ENCODE peak calls at places on chromosomes 5 and 9, in four cellular contexts. E, B, J and O are unnamed samples.

GRCh38 chr5:99586878-99587277 is 658.1 kb upstream of the CHD1 start:
- DNase-seq in E (no peak), B (no peak), J (no peak), O (no peak)

GRCh38 chr9:100368672-100369071 is 15.9 kb upstream of the TEX10 start:
- DNase-seq in E (no peak), B (no peak), J (no peak), O (no peak)

GRCh38 chr5:58456486-58456885 is 3.4 kb downstream of the PLK2 start:
- DNase-seq in E (no peak), B (no peak), J (no peak), O (no peak)

GRCh38 chr5:72138943-72139467 is 31.7 kb downstream of the MAP1B start:
- DNase-seq in E (no peak), B (peak; percentile 1), J (no peak), O (no peak)

GRCh38 chr9:1458503-1458902 is 408.3 kb downstream of the DMRT2 start:
- DNase-seq in E (no peak), B (no peak), J (no peak), O (no peak)

GRCh38 chr9:136857166-136857565 is 5.0 kb downstream of the MAMDC4 start:
- DNase-seq in E (no peak), B (no peak), J (peak; percentile 28), O (no peak)

GRCh38 chr5:98121036-98121936 is 652.2 kb upstream of the RGMB start:
- DNase-seq in E (no peak), B (no peak), J (peak; percentile 61), O (no peak)

GRCh38 chr5:117859161-117859560 is 1129.2 kb downstream of the DTWD2 start:
- DNase-seq in E (no peak), B (no peak), J (no peak), O (no peak)

GRCh38 chr5:159616967-159617366 is 286.7 kb upstream of the IL12B start:
- DNase-seq in E (no peak), B (peak; percentile 3), J (no peak), O (no peak)

DNA sequence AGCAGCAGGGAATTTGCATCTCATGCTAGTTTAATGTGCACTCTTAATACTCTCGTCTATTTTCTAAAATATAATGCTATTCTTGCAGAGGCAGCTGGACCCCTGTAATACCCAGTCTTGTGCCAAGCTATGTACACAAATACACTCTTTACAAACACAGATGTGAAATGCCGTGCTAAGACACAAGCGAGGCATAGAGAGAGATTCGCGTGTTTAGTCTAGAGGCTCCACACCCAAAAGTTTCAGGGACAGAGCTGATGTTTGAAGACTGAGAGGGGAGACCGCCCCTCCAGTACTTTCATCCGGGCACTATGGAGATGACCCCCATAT is 1.2 kb downstream of the DPYSL3 start:
- DNase-seq in E (no peak), B (no peak), J (no peak), O (no peak)
- H3K27ac ChIP-seq in E (no peak overlapping the region), B (no peak overlapping the region), J (no peak overlapping the region), O (no peak overlapping the region)

GRCh38 chr5:109105631-109106267 is 304.0 kb downstream of the PJA2 start:
- DNase-seq in E (no peak), B (no peak), J (no peak), O (no peak)
- H3K27ac ChIP-seq in E (no peak overlapping the region), B (no peak overlapping the region), J (no peak overlapping the region), O (no peak overlapping the region)

DNA sequence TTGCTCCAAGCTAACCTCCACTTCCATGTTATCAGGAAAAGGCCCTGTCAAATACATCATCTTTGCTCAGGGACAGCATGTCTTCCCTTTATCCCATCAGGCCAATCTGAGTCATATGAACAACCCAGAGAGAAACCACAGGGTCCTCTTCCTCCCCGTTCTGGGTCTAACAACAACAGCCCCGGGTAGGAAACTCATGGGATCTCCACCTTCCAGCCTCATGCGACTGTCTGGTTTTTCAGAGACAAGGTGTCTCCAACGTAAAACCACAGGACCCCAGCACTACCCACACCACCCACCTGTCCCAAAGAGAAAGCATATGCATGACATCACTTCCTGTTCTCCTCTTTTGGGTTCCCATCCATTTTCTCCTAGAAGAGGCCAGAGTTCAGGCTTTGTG is 217.9 kb downstream of the ENC1 start:
- DNase-seq in E (no peak), B (no peak), J (no peak), O (no peak)
- H3K27ac ChIP-seq in E (no peak overlapping the region), B (no peak overlapping the region), J (no peak overlapping the region), O (no peak overlapping the region)

GRCh38 chr5:95712347-95712958 is 18.7 kb upstream of the RHOBTB3 start:
- DNase-seq in E (no peak), B (no peak), J (no peak), O (no peak)
- H3K27ac ChIP-seq in E (no peak overlapping the region), B (no peak overlapping the region), J (no peak overlapping the region), O (no peak overlapping the region)

DNA sequence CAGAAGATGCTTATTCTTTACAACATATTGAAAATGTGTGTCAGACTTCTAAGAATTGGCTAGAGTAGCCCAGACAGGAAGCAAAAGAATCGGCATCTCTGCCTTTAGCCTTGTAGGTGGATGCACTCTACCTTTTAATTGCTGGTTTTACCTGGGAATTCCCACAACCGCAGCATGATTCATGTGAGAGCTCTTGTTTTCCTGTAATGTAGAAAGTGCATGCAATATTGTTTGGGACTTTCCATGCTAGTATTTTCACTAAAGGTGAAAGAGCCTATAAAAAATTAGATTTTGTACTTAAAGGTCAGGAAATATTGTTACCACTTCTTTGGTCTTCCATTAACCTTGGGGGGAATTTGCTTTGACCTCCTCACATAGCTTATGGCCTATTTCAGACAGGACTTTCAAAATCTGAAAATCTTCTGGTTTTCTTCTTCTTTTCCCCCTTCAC is 89.8 kb downstream of the NTRK2 start:
- DNase-seq in E (no peak), B (no peak), J (no peak), O (peak; percentile 9)
- H3K27ac ChIP-seq in E (no peak overlapping the region), B (no peak overlapping the region), J (no peak overlapping the region), O (no peak overlapping the region)

DNA sequence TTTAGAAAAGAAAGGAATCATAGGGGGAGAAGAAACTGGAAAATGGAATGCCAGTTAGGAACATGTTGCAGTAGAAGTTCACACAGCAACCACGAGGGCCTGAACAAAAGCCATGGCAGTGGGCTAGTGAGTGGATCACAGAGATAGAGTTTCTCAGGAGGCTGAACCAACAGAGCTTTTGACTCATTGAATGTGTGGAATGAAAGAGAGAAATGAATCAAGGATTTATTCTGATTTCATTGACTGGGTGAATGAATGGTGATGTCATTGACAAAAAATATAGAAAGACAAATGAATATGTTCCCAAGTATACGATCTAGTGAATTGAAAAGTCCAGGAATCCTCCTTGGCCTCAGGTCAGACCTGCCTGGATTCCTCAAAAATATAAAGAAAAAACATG is 99.1 kb downstream of the ZNF462 start:
- DNase-seq in E (no peak), B (no peak), J (no peak), O (no peak)
- H3K27ac ChIP-seq in E (no peak overlapping the region), B (no peak overlapping the region), J (no peak overlapping the region), O (no peak overlapping the region)

GRCh38 chr5:32018476-32019436 is 155.4 kb downstream of the GOLPH3 start:
- DNase-seq in E (no peak), B (no peak), J (no peak), O (no peak)
- H3K27ac ChIP-seq in E (no peak overlapping the region), B (no peak overlapping the region), J (no peak overlapping the region), O (no peak overlapping the region)

DNA sequence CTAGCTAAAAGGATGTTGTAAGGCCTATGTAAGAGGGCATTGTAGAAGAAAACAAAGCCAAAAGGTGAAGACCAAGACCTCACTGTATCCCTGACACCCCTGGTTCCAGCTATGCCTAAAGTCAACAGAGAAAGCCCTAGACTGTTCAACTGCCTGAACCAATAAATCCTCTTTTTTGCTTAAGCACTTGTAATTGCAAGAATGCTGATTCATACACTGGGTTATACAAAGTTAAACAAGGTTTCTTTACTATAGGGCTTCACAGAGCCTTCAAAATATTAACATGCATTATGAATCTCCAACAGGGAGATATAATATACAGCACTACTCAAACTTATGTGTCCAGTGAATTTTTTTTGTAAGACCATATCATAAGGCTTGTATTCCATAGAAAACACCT is 112.3 kb downstream of the SAXO1 start:
- DNase-seq in E (no peak), B (no peak), J (no peak), O (no peak)
- H3K27ac ChIP-seq in E (no peak overlapping the region), B (no peak overlapping the region), J (no peak overlapping the region), O (no peak overlapping the region)